ENCODE peak calls at places on chromosomes 13 and 19, in four cellular contexts. N is cardiac muscle cell, J is activated T-helper 1 cell treated with Interleukin-2 at 50 U/mL for 16 hours, Q is HFFc6. C is an unnamed sample.

GRCh38 chr13:106230450-106230849 is 305.0 kb downstream of the EFNB2 start:
- DNase-seq in N (peak; percentile 29), J (no peak), Q (peak; percentile 28), C (peak; percentile 62)

GRCh38 chr19:18226956-18227780 is 930 bp upstream of the PDE4C start:
- DNase-seq in N (no peak), J (no peak), Q (no peak), C (no peak)

GRCh38 chr13:34469212-34469983 is 472.7 kb upstream of the NBEA start:
- DNase-seq in N (peak; percentile 40), J (no peak), Q (no peak), C (no peak)

GRCh38 chr19:34241513-34242337 is 12.6 kb upstream of the GARRE1 start:
- DNase-seq in N (no peak), J (no peak), Q (no peak), C (no peak)

GRCh38 chr19:33515921-33516320 is 5.7 kb downstream of the PEPD start:
- DNase-seq in N (no peak), J (no peak), Q (no peak), C (no peak)

GRCh38 chr19:36747750-36748149 is 24.9 kb downstream of the ZNF850 start:
- DNase-seq in N (no peak), J (no peak), Q (no peak), C (no peak)

GRCh38 chr19:10899171-10899653 is 27.9 kb downstream of the CARM1 start:
- DNase-seq in N (no peak), J (no peak), Q (no peak), C (no peak)

GRCh38 chr13:45015300-45015699 is 26.0 kb downstream of the GPALPP1 start:
- DNase-seq in N (no peak), J (no peak), Q (no peak), C (peak; percentile 2)

GRCh38 chr19:44848036-44848804 is 2.1 kb downstream of the NECTIN2 start:
- DNase-seq in N (peak; percentile 56), J (no peak), Q (peak; percentile 44), C (peak; percentile 62)

GRCh38 chr19:48858984-48859710 is 9.3 kb downstream of the PLEKHA4 start:
- DNase-seq in N (no peak), J (peak; percentile 59), Q (no peak), C (no peak)

GRCh38 chr13:22102237-22102636 is 431.4 kb downstream of the FGF9 start:
- DNase-seq in N (no peak), J (no peak), Q (no peak), C (no peak)

GRCh38 chr13:30864352-30865130 is 41.5 kb upstream of the MEDAG start:
- DNase-seq in N (peak; percentile 89), J (no peak), Q (peak; percentile 71), C (peak; percentile 88)

GRCh38 chr13:109938255-109938936 is 152.0 kb upstream of the IRS2 start:
- DNase-seq in N (peak; percentile 71), J (no peak), Q (peak; percentile 63), C (peak; percentile 73)